ENCODE peak calls at places on chromosome 4, in five cellular contexts. Z is CD4-positive, alpha-beta T cell; Y is fibroblast of mammary gland; T is NCI-H1105; M is stimulated activated CD4-positive, alpha-beta T cell treated with anti-CD3 and anti-CD28 coated beads, TNF-alpha, amount 100 ng/mL, for 4 hours. E is an unnamed sample.

GRCh38 chr4:139919513-139919912 is 234.5 kb downstream of the MAML3 start:
- DNase-seq in T (no peak), Z (no peak), M (no peak), Y (peak), E (no peak)

GRCh38 chr4:14294611-14295010 is 667.1 kb upstream of the BOD1L1 start:
- DNase-seq in T (no peak), M (no peak), Z (no peak), Y (peak), E (no peak)

GRCh38 chr4:18858229-18858922 is 836.8 kb upstream of the LCORL start:
- DNase-seq in T (no peak), Z (no peak), Y (no peak), M (no peak), E (no peak)

GRCh38 chr4:158801066-158801465 is 32.2 kb downstream of the FNIP2 start:
- DNase-seq in T (no peak), M (no peak), Y (no peak), Z (no peak), E (no peak)

GRCh38 chr4:73772353-73772752 is 32.0 kb downstream of the CXCL8 start:
- DNase-seq in Z (no peak), M (no peak), T (no peak), Y (no peak), E (no peak)

GRCh38 chr4:168562021-168562691 is 65.3 kb downstream of the PALLD start:
- DNase-seq in M (no peak), Z (no peak), Y (peak), T (no peak), E (no peak)

GRCh38 chr4:6193399-6193798 is 7.0 kb downstream of the JAKMIP1 start:
- DNase-seq in Z (no peak), M (no peak), Y (no peak), T (no peak), E (peak)

GRCh38 chr4:37542749-37543148 is 143.4 kb downstream of the RELL1 start:
- DNase-seq in T (no peak), Y (no peak), Z (no peak), M (no peak), E (no peak)

GRCh38 chr4:128228021-128228571 is 59.5 kb downstream of the PGRMC2 start:
- DNase-seq in Z (no peak), Y (no peak), T (peak), M (no peak), E (no peak)

GRCh38 chr4:105140684-105141490 is 5.8 kb upstream of the TET2 start:
- DNase-seq in Y (peak), T (no peak), M (no peak), Z (peak), E (peak)

GRCh38 chr4:76772498-76773106 is 125.3 kb downstream of the SOWAHB start:
- DNase-seq in T (no peak), M (no peak), Y (peak), Z (no peak), E (no peak)

GRCh38 chr4:127400736-127401346 is 231.9 kb upstream of the INTU start:
- DNase-seq in Y (peak), M (no peak), Z (no peak), T (no peak), E (no peak)

GRCh38 chr4:112938461-112939058 is 110.9 kb upstream of the ANK2 start:
- DNase-seq in M (no peak), Y (peak), T (peak), Z (no peak), E (no peak)

GRCh38 chr4:532588-533317 is 33.7 kb downstream of the PIGG start:
- DNase-seq in T (no peak), M (no peak), Z (no peak), Y (peak), E (peak)

GRCh38 chr4:1479454-1479853 is 73.2 kb upstream of the NKX1-1 start:
- DNase-seq in M (no peak), Y (no peak), T (no peak), Z (no peak), E (no peak)

GRCh38 chr4:135244605-135245146 is 1043.1 kb upstream of the PABPC4L start:
- DNase-seq in Z (no peak), M (no peak), Y (no peak), T (no peak), E (no peak)

GRCh38 chr4:67126115-67126514 is 419.2 kb downstream of the CENPC start:
- DNase-seq in Z (no peak), Y (no peak), T (no peak), M (no peak), E (no peak)

GRCh38 chr4:186586190-186586589 is 30.8 kb upstream of the MTNR1A start:
- DNase-seq in T (no peak), M (no peak), Y (no peak), Z (no peak), E (no peak)

GRCh38 chr4:127574643-127575042 is 58.1 kb upstream of the INTU start:
- DNase-seq in M (no peak), Z (no peak), T (no peak), Y (no peak), E (no peak)

GRCh38 chr4:5079581-5079980 is 28.3 kb downstream of the STK32B start:
- DNase-seq in Z (no peak), M (no peak), T (no peak), Y (peak), E (no peak)

GRCh38 chr4:164572877-164573279 is 181.1 kb upstream of the SMIM31 start:
- DNase-seq in T (no peak), Y (peak), Z (no peak), M (no peak), E (no peak)

GRCh38 chr4:94636004-94636403 is 121.8 kb upstream of the BMPR1B start:
- DNase-seq in M (no peak), Y (peak), T (no peak), Z (no peak), E (no peak)

GRCh38 chr4:116866116-116866515 is 219.3 kb downstream of the TRAM1L1 start:
- DNase-seq in M (no peak), Z (no peak), T (no peak), Y (no peak), E (no peak)

GRCh38 chr4:77092832-77093800 is 17.3 kb upstream of the CCNI start:
- DNase-seq in T (no peak), M (no peak), Z (no peak), Y (peak), E (no peak)

GRCh38 chr4:184386271-184386781 is 88.0 kb downstream of the IRF2 start:
- DNase-seq in Z (no peak), Y (no peak), T (no peak), M (no peak), E (no peak)

GRCh38 chr4:4388418-4388817 is 1.5 kb downstream of the NSG1 start:
- DNase-seq in Z (no peak), T (no peak), Y (no peak), M (no peak), E (no peak)